ENCODE peak calls at places on chromosomes 2 and 18, in nine cellular contexts. A, Z, I, K, G, N, O, L and H are unnamed samples.

GRCh38 chr2:19865151-19865550 is 36.6 kb downstream of the TTC32 start:
- DNase-seq in I (no peak), G (no peak), O (no peak), Z (no peak), L (no peak), N (no peak), A (no peak), K (no peak), H (no peak)

GRCh38 chr18:21243041-21243431 is 1.0 kb downstream of the GREB1L start:
- DNase-seq in A (no peak), K (no peak), Z (no peak), G (no peak), O (peak; percentile 11), I (no peak), L (no peak), N (no peak), H (no peak)

GRCh38 chr2:221570321-221571107 is 1.6 kb downstream of the EPHA4 start:
- DNase-seq in I (peak; percentile 20), A (no peak), K (no peak), N (no peak), L (peak; percentile 44), G (peak; percentile 22), Z (no peak), O (no peak), H (peak; percentile 5)

GRCh38 chr2:46273225-46273863 is 23.9 kb upstream of the EPAS1 start:
- DNase-seq in G (no peak), O (no peak), Z (no peak), N (no peak), K (no peak), L (no peak), I (peak; percentile 72), A (no peak), H (no peak)

GRCh38 chr2:40204268-40204667 is 247.6 kb downstream of the SLC8A1 start:
- DNase-seq in Z (no peak), I (peak; percentile 81), N (no peak), K (no peak), L (peak; percentile 20), O (no peak), A (no peak), G (no peak), H (no peak)

GRCh38 chr2:129396980-129397599 is 582.4 kb upstream of the RAB6C start:
- DNase-seq in A (peak; percentile 63), I (peak; percentile 6), G (no peak), N (no peak), Z (no peak), O (peak; percentile 39), K (no peak), L (no peak), H (no peak)

GRCh38 chr2:218193716-218194115 is 23.3 kb upstream of the ARPC2 start:
- DNase-seq in A (no peak), K (no peak), I (no peak), G (no peak), N (no peak), O (no peak), Z (no peak), L (no peak), H (no peak)

GRCh38 chr2:43114210-43114609 is 112.2 kb downstream of the ZFP36L2 start:
- DNase-seq in I (peak; percentile 32), O (no peak), K (no peak), N (no peak), Z (no peak), L (no peak), G (no peak), A (no peak), H (no peak)